ENCODE peak calls at places on chromosomes 2 and 18, in four cellular contexts. X is fibroblast of mammary gland, J is progenitor cell of endocrine pancreas, K is HFF-Myc. A is an unnamed sample.

GRCh38 chr2:222859786-222860726 is 780 bp upstream of the ACSL3 start:
- DNase-seq in X (peak), J (no peak), K (no peak), A (no peak)

GRCh38 chr18:13681701-13682100 is 44.7 kb downstream of the FAM210A start:
- DNase-seq in X (no peak), J (no peak), K (no peak), A (no peak)

GRCh38 chr2:147553743-147554142 is 291.1 kb upstream of the ACVR2A start:
- DNase-seq in X (no peak), J (no peak), K (no peak), A (no peak)

GRCh38 chr2:237726401-237726830 is 72.2 kb upstream of the RBM44 start:
- DNase-seq in X (peak), J (no peak), K (peak), A (no peak)

GRCh38 chr18:28735731-28736130 is 558.8 kb upstream of the CDH2 start:
- DNase-seq in X (peak), J (no peak), K (no peak), A (no peak)

GRCh38 chr2:214587442-214587841 is 176.6 kb downstream of the VWC2L start:
- DNase-seq in X (peak), J (no peak), K (no peak), A (no peak)

GRCh38 chr2:3970791-3971190 is 267.4 kb downstream of the DCDC2C start:
- DNase-seq in X (no peak), J (no peak), K (no peak), A (no peak)

GRCh38 chr2:10741139-10741538 is 19.7 kb downstream of the ATP6V1C2 start:
- DNase-seq in X (no peak), J (no peak), K (no peak), A (no peak)

GRCh38 chr18:26470011-26470637 is 78.2 kb downstream of the KCTD1 start:
- DNase-seq in X (peak), J (no peak), K (peak), A (no peak)

GRCh38 chr2:67243919-67244318 is 153.2 kb upstream of the ETAA1 start:
- DNase-seq in X (no peak), J (no peak), K (no peak), A (no peak)

GRCh38 chr2:236338495-236339184 is 74.4 kb upstream of the ASB18 start:
- DNase-seq in X (peak), J (no peak), K (no peak), A (peak)

GRCh38 chr18:13614318-13614643 is 112.1 kb downstream of the FAM210A start:
- DNase-seq in X (no peak), J (no peak), K (no peak), A (no peak)

GRCh38 chr18:3411854-3412268 is 38.1 kb upstream of the TGIF1 start:
- DNase-seq in X (no peak), J (no peak), K (no peak), A (no peak)

GRCh38 chr2:189579585-189579984 is 1.0 kb downstream of the SLC40A1 start:
- DNase-seq in X (peak), J (no peak), K (no peak), A (no peak)

GRCh38 chr2:6526093-6526824 is 339.4 kb downstream of the CMPK2 start:
- DNase-seq in X (no peak), J (peak), K (no peak), A (no peak)

GRCh38 chr18:75638223-75638596 is 210.7 kb upstream of the SMIM21 start:
- DNase-seq in X (peak), J (no peak), K (peak), A (no peak)

GRCh38 chr2:100957971-100958653 is 44.0 kb upstream of the RPL31 start:
- DNase-seq in X (peak), J (no peak), K (no peak), A (no peak)

GRCh38 chr18:58682429-58683069 is 11.3 kb downstream of the MALT1 start:
- DNase-seq in X (peak), J (no peak), K (peak), A (peak)

GRCh38 chr2:31168291-31168690 is 30.1 kb upstream of the GALNT14 start:
- DNase-seq in X (no peak), J (no peak), K (no peak), A (no peak)

GRCh38 chr2:56671973-56672569 is 488.3 kb downstream of the CCDC85A start:
- DNase-seq in X (peak), J (no peak), K (no peak), A (no peak)

GRCh38 chr2:235116885-235117492 is 165.2 kb downstream of the SH3BP4 start:
- DNase-seq in X (peak), J (no peak), K (no peak), A (no peak)

GRCh38 chr18:58484989-58485962 is 143.6 kb downstream of the ALPK2 start:
- DNase-seq in X (no peak), J (no peak), K (no peak), A (no peak)

GRCh38 chr2:44169155-44169898 is 652 bp downstream of the PPM1B start:
- DNase-seq in X (peak), J (peak), K (no peak), A (no peak)

GRCh38 chr18:56003009-56003408 is 415.0 kb upstream of the TCF4 start:
- DNase-seq in X (no peak), J (no peak), K (no peak), A (no peak)

GRCh38 chr2:207202645-207203044 is 36.9 kb upstream of the KLF7 start:
- DNase-seq in X (peak), J (peak), K (peak), A (no peak)

GRCh38 chr18:13222371-13223281 is 4.1 kb downstream of the LDLRAD4 start:
- DNase-seq in X (no peak), J (no peak), K (no peak), A (no peak)

GRCh38 chr2:12251749-12252148 is 465.0 kb upstream of the TRIB2 start:
- DNase-seq in X (no peak), J (no peak), K (no peak), A (no peak)
- TF ChIP-seq CTCF in X (no peak), J (no peak), K (no peak), A (no peak)

DNA sequence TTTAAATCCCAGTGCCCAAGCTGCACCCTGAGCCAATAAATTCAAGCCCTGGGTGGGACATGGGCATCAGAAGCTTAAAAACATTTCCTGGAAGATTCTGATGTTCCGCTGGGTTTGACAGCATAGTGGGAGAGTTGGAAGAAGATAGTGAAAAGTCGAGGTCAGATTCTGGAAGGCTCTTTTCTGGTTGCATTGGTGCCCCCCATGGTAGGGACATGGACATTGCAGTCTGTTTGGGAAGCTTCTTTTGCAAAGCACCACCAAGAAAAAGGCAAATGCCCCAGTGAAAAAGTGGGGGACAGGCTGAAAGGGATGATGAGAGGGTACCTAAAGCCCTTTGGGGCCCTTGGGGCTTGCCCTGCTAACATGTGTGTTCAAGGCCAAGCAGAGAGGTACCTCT is 21.0 kb downstream of the MERTK start:
- DNase-seq in X (no peak), J (no peak), K (no peak), A (no peak)
- TF ChIP-seq CTCF in X (peak), J (peak), K (no peak), A (peak)

DNA sequence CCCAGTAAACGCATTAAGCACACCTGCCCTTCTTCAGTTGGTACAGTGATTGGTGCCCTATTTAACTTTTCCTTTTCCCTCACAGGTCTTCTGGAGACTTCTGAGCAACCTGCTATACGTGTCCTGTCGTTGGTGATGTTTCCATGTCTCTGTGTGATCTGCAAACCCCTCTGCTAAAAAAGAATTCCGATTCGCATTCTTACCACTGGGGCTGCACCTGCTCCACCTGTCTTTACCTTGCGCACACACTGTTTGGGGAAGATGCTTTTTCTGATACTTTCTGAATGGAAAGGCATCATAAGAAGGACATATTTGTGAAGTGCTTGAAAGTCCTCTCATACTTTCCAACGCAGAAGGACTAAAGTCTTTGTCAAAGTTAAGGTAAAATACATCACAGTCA is 323.9 kb upstream of the SOX11 start:
- DNase-seq in X (no peak), J (no peak), K (no peak), A (no peak)
- TF ChIP-seq CTCF in X (no peak), J (peak), K (no peak), A (no peak)

GRCh38 chr2:160432633-160433032 is 61.0 kb downstream of the RBMS1 start:
- DNase-seq in X (peak), J (no peak), K (peak), A (peak)
- TF ChIP-seq CTCF in X (no peak), J (peak), K (no peak), A (peak)